ENCODE peak calls at places on chromosomes 5 and 9, in five cellular contexts. S, Y, D, G and C are unnamed samples.

GRCh38 chr5:19771174-19771835 is 216.7 kb downstream of the CDH18 start:
- DNase-seq in S (no peak), Y (no peak), D (peak), G (peak), C (peak)

GRCh38 chr5:7904170-7904569 is 35.2 kb downstream of the MTRR start:
- DNase-seq in S (no peak), Y (no peak), D (peak), G (peak), C (peak)

GRCh38 chr5:135026645-135027317 is 7.2 kb downstream of the PITX1 start:
- DNase-seq in S (no peak), Y (no peak), D (no peak), G (no peak), C (no peak)

GRCh38 chr5:1319436-1320343 is 24.8 kb upstream of the TERT start:
- DNase-seq in S (peak), Y (peak), D (no peak), G (no peak), C (no peak)

GRCh38 chr5:5302201-5302600 is 120.3 kb upstream of the ICE1 start:
- DNase-seq in S (no peak), Y (no peak), D (peak), G (no peak), C (no peak)

GRCh38 chr5:139851558-139851957 is 56.0 kb downstream of the PSD2 start:
- DNase-seq in S (peak), Y (no peak), D (no peak), G (no peak), C (no peak)

GRCh38 chr5:132315529-132316067 is 21.4 kb downstream of the SLC22A4 start:
- DNase-seq in S (no peak), Y (no peak), D (no peak), G (no peak), C (no peak)

GRCh38 chr5:173581408-173582197 is 34.8 kb downstream of the BOD1 start:
- DNase-seq in S (no peak), Y (no peak), D (peak), G (no peak), C (peak)

GRCh38 chr9:135146766-135147472 is 59.5 kb downstream of the OLFM1 start:
- DNase-seq in S (no peak), Y (peak), D (no peak), G (peak), C (peak)